ENCODE peak calls at places on chromosomes 2 and 18, in seven cellular contexts. One of them, this sample, is unnamed.

GRCh38 chr2:59301466-59302402 is 1060.6 kb upstream of the FANCL start:
- DNase-seq in HS-5: peak
- DNase-seq in ELR: peak
- DNase-seq in GM12865: peak
- DNase-seq in stimulated activated CD4-positive, alpha-beta T cell treated with anti-CD3 and anti-CD28 coated beads, Interleukin-15, amount 100 ng/mL, for 24 hours: peak
- DNase-seq in NCI-H226: no peak
- DNase-seq in HEK293T: peak
- DNase-seq in this sample: peak

GRCh38 chr2:208254118-208254870 is 577 bp downstream of the IDH1 start:
- DNase-seq in NCI-H226: peak
- DNase-seq in HEK293T: peak
- DNase-seq in ELR: peak
- DNase-seq in stimulated activated CD4-positive, alpha-beta T cell treated with anti-CD3 and anti-CD28 coated beads, Interleukin-15, amount 100 ng/mL, for 24 hours: peak
- DNase-seq in GM12865: peak
- DNase-seq in HS-5: peak
- DNase-seq in this sample: peak

GRCh38 chr2:212042562-212042961 is 496.0 kb downstream of the ERBB4 start:
- DNase-seq in stimulated activated CD4-positive, alpha-beta T cell treated with anti-CD3 and anti-CD28 coated beads, Interleukin-15, amount 100 ng/mL, for 24 hours: no peak
- DNase-seq in HS-5: no peak
- DNase-seq in NCI-H226: no peak
- DNase-seq in GM12865: no peak
- DNase-seq in ELR: no peak
- DNase-seq in HEK293T: no peak
- DNase-seq in this sample: no peak

GRCh38 chr2:97728091-97728596 is 14.8 kb downstream of the ZAP70 start:
- DNase-seq in GM12865: no peak
- DNase-seq in NCI-H226: no peak
- DNase-seq in HEK293T: no peak
- DNase-seq in stimulated activated CD4-positive, alpha-beta T cell treated with anti-CD3 and anti-CD28 coated beads, Interleukin-15, amount 100 ng/mL, for 24 hours: peak
- DNase-seq in HS-5: no peak
- DNase-seq in ELR: no peak
- DNase-seq in this sample: no peak

GRCh38 chr2:230861564-230862255 is 3.0 kb upstream of the ITM2C start:
- DNase-seq in GM12865: no peak
- DNase-seq in HEK293T: no peak
- DNase-seq in HS-5: no peak
- DNase-seq in ELR: no peak
- DNase-seq in NCI-H226: no peak
- DNase-seq in stimulated activated CD4-positive, alpha-beta T cell treated with anti-CD3 and anti-CD28 coated beads, Interleukin-15, amount 100 ng/mL, for 24 hours: no peak
- DNase-seq in this sample: no peak

GRCh38 chr2:173198338-173198737 is 122.7 kb downstream of the MAP3K20 start:
- DNase-seq in stimulated activated CD4-positive, alpha-beta T cell treated with anti-CD3 and anti-CD28 coated beads, Interleukin-15, amount 100 ng/mL, for 24 hours: no peak
- DNase-seq in HEK293T: no peak
- DNase-seq in HS-5: no peak
- DNase-seq in GM12865: no peak
- DNase-seq in ELR: no peak
- DNase-seq in NCI-H226: no peak
- DNase-seq in this sample: no peak

GRCh38 chr18:48186084-48186798 is 222.9 kb downstream of the ZBTB7C start:
- DNase-seq in HEK293T: no peak
- DNase-seq in stimulated activated CD4-positive, alpha-beta T cell treated with anti-CD3 and anti-CD28 coated beads, Interleukin-15, amount 100 ng/mL, for 24 hours: no peak
- DNase-seq in HS-5: no peak
- DNase-seq in ELR: no peak
- DNase-seq in GM12865: no peak
- DNase-seq in NCI-H226: peak
- DNase-seq in this sample: no peak

GRCh38 chr2:8628179-8628869 is 53.5 kb upstream of the ID2 start:
- DNase-seq in HS-5: no peak
- DNase-seq in GM12865: no peak
- DNase-seq in HEK293T: no peak
- DNase-seq in stimulated activated CD4-positive, alpha-beta T cell treated with anti-CD3 and anti-CD28 coated beads, Interleukin-15, amount 100 ng/mL, for 24 hours: no peak
- DNase-seq in ELR: no peak
- DNase-seq in NCI-H226: no peak
- DNase-seq in this sample: peak

GRCh38 chr2:32009479-32010256 is 1.1 kb downstream of the MEMO1 start:
- DNase-seq in HEK293T: peak
- DNase-seq in stimulated activated CD4-positive, alpha-beta T cell treated with anti-CD3 and anti-CD28 coated beads, Interleukin-15, amount 100 ng/mL, for 24 hours: peak
- DNase-seq in NCI-H226: no peak
- DNase-seq in GM12865: peak
- DNase-seq in HS-5: no peak
- DNase-seq in ELR: peak
- DNase-seq in this sample: peak